ENCODE peak calls at places on chromosomes 13 and 19, in four cellular contexts. D is H1, N is GM12878, K is K562. Y is an unnamed sample.

GRCh38 chr19:44960906-44961734 is 5.9 kb downstream of the CLPTM1 start:
- DNase-seq in D (no peak), N (peak), K (no peak), Y (no peak)

GRCh38 chr13:111551421-111551820 is 231.0 kb downstream of the TEX29 start:
- DNase-seq in D (no peak), N (no peak), K (no peak), Y (no peak)

GRCh38 chr19:51394045-51394836 is 3.9 kb upstream of the C19orf84 start:
- DNase-seq in D (peak), N (peak), K (peak), Y (peak)

GRCh38 chr19:48779636-48780035 is 24.3 kb downstream of the FGF21 start:
- DNase-seq in D (no peak), N (no peak), K (peak), Y (no peak)

GRCh38 chr13:112210401-112210800 is 143.5 kb downstream of the SOX1 start:
- DNase-seq in D (no peak), N (no peak), K (no peak), Y (no peak)

GRCh38 chr13:80083516-80084085 is 257.3 kb downstream of the SPRY2 start:
- DNase-seq in D (no peak), N (no peak), K (no peak), Y (no peak)

GRCh38 chr19:58558066-58558622 is at the start of gene UBE2M:
- DNase-seq in D (no peak), N (no peak), K (peak), Y (no peak)

GRCh38 chr19:17794412-17794730 is 567 bp upstream of the B3GNT3 start:
- DNase-seq in D (no peak), N (no peak), K (no peak), Y (no peak)

GRCh38 chr19:38073806-38074685 is 150.0 kb downstream of the DPF1 start:
- DNase-seq in D (peak), N (no peak), K (peak), Y (no peak)

GRCh38 chr13:81872581-81872980 is 1531.7 kb upstream of the SPRY2 start:
- DNase-seq in D (no peak), N (no peak), K (no peak), Y (peak)

GRCh38 chr13:43036386-43037220 is 13.2 kb downstream of the DNAJC15 start:
- DNase-seq in D (no peak), N (no peak), K (no peak), Y (no peak)

GRCh38 chr13:99992376-99992775 is 10.8 kb downstream of the ZIC2 start:
- DNase-seq in D (no peak), N (no peak), K (no peak), Y (no peak)

GRCh38 chr19:45475537-45476348 is 7.9 kb downstream of the FOSB start:
- DNase-seq in D (no peak), N (no peak), K (no peak), Y (no peak)

GRCh38 chr13:94886191-94886590 is 173.8 kb upstream of the SOX21 start:
- DNase-seq in D (no peak), N (no peak), K (no peak), Y (no peak)

GRCh38 chr13:111325146-111325890 is 4.9 kb downstream of the TEX29 start:
- DNase-seq in D (no peak), N (no peak), K (no peak), Y (no peak)

GRCh38 chr19:3723883-3724282 is 15.7 kb downstream of the TJP3 start:
- DNase-seq in D (no peak), N (no peak), K (no peak), Y (no peak)

GRCh38 chr19:51337141-51337860 is 4.6 kb downstream of the VSIG10L start:
- DNase-seq in D (no peak), N (no peak), K (no peak), Y (no peak)

GRCh38 chr13:99960663-99961440 is 10.7 kb downstream of the ZIC5 start:
- DNase-seq in D (no peak), N (no peak), K (no peak), Y (no peak)

GRCh38 chr19:16306728-16307402 is 17.8 kb upstream of the KLF2 start:
- DNase-seq in D (peak), N (no peak), K (no peak), Y (no peak)

GRCh38 chr19:7288977-7289376 is 5.2 kb downstream of the INSR start:
- DNase-seq in D (no peak), N (no peak), K (no peak), Y (no peak)

GRCh38 chr19:49908480-49909420 is 12.1 kb upstream of the IL4I1 start:
- DNase-seq in D (no peak), N (no peak), K (no peak), Y (no peak)

GRCh38 chr19:32416749-32417469 is 11.3 kb downstream of the DPY19L3 start:
- DNase-seq in D (no peak), N (no peak), K (peak), Y (no peak)

DNA sequence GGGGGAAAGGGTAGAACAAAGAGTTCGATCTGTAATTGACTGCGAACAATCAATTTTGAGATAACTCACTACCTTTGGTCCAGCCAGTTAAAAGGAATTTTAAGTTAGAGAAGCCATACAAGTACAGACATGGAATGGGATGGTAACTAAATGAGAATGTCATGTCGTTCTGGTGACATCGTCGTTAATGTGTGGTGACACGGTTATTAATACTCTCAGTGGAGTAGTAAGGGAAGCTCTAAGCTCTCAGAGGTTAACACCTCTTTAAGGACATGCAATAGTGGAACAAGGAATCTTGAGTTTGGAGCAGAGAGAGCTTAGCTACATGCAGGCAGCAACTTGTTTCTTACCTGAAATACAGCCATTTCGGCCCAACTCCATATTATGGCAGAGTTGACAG is 154.9 kb upstream of the KLF12 start:
- DNase-seq in D (no peak), N (no peak), K (no peak), Y (no peak)
- TF ChIP-seq EGR1 in D (no peak), N (no peak), K (no peak), Y (no peak)

DNA sequence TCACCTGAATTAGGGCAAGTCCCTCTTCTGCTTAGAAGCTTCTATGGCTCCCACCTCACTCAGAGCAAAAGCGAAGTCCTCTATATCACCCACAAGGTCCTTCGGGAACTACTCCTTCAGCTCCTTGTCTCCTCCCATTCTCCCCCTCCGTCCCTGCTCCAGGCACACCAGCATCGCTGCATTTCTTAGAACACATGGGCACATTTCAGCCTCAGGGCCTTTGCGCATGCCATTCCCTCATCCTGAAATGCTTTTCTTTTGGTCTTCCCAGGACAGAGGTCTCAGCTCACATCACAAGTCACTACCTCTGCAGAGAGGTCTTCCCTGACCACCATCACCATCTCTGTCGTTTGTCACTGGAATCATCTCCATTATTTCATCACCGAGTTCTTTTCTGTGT is 4.0 kb downstream of the S1PR5 start:
- DNase-seq in D (no peak), N (no peak), K (no peak), Y (no peak)
- TF ChIP-seq EGR1 in D (no peak), N (no peak), K (no peak), Y (no peak)

DNA sequence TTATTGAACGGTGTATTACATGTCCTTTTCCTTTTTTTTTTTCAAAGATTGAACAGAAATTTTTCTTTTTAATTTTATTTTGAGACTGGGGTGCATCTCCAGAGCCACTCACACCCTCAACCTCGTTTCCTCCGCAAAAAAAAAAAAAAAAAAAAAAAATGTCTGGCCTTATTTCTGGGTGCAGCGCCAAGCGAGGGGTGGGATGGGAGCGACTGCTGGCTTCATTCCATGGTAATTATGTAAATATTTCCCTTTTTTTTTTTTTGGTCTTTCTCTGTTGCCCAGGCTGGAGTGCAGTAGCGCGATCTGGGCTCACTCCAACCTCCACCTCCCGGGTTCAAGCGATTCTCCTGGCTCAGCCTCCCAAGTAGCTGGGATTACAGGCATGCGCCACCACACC is 36.9 kb downstream of the ZSWIM4 start:
- DNase-seq in D (no peak), N (no peak), K (no peak), Y (no peak)
- TF ChIP-seq EGR1 in D (no peak), N (no peak), K (no peak), Y (no peak)

DNA sequence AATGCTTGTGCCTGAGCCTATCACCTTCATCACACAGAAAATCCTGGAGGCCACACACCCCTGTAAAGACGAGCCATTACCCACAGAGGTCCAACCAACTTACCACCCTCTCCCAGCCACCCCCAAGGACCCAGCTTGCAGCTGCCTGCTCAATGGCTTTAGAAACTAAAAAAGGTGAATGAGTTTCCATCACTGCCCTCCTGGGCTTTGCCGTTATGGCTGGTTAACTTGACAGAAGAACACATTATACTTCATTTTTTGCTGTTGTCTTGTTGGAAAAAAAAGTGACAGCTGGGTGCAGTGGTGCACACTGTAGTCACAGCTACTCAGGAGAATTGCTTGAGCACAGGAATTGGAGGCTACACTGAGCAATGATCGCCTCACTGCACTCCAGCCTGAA is 17.4 kb upstream of the FEM1A start:
- DNase-seq in D (no peak), N (no peak), K (no peak), Y (no peak)
- TF ChIP-seq EGR1 in D (no peak), N (no peak), K (no peak), Y (no peak)